ENCODE peak calls at places on chromosome 9, in eight cellular contexts. Z is foreskin keratinocyte; F is right lobe of liver; X is right atrium auricular region; D is cardiac muscle cell; Q is CD4-positive, alpha-beta T cell; N is heart left ventricle; E is GM23248. O is an unnamed sample.

GRCh38 chr9:78453450-78453849 is 156.5 kb downstream of the PSAT1 start:
- DNase-seq in Z (no peak), F (no peak), X (no peak), D (no peak), Q (no peak), N (no peak), E (no peak), O (no peak)

GRCh38 chr9:121369595-121370265 is at the start of gene STOM:
- DNase-seq in Z (peak), F (peak), X (peak), D (peak), Q (peak), N (peak), E (peak), O (peak)

GRCh38 chr9:118444403-118444802 is 740.2 kb downstream of the TLR4 start:
- DNase-seq in Z (no peak), F (no peak), X (no peak), D (no peak), Q (no peak), N (no peak), E (no peak), O (no peak)

GRCh38 chr9:97831843-97832636 is 21.0 kb upstream of the FOXE1 start:
- DNase-seq in Z (no peak), F (no peak), X (no peak), D (no peak), Q (no peak), N (no peak), E (no peak), O (no peak)

GRCh38 chr9:37667706-37668672 is 17.2 kb downstream of the FRMPD1 start:
- DNase-seq in Z (peak), F (no peak), X (no peak), D (peak), Q (no peak), N (no peak), E (no peak), O (no peak)

GRCh38 chr9:20620658-20621552 is 1.4 kb downstream of the MLLT3 start:
- DNase-seq in Z (peak), F (peak), X (peak), D (peak), Q (peak), N (peak), E (peak), O (peak)

GRCh38 chr9:3473402-3473801 is 52.4 kb downstream of the RFX3 start:
- DNase-seq in Z (no peak), F (no peak), X (no peak), D (no peak), Q (no peak), N (no peak), E (no peak), O (no peak)

GRCh38 chr9:70601000-70601929 is 186.8 kb upstream of the KLF9 start:
- DNase-seq in Z (peak), F (peak), X (peak), D (peak), Q (no peak), N (peak), E (peak), O (peak)

GRCh38 chr9:1210954-1211353 is 160.8 kb downstream of the DMRT2 start:
- DNase-seq in Z (peak), F (no peak), X (no peak), D (no peak), Q (no peak), N (no peak), E (peak), O (no peak)

GRCh38 chr9:111957856-111958631 is 61.4 kb downstream of the UGCG start:
- DNase-seq in Z (peak), F (no peak), X (peak), D (peak), Q (no peak), N (no peak), E (peak), O (no peak)

GRCh38 chr9:96232539-96233241 is 69.3 kb downstream of the HSD17B3 start:
- DNase-seq in Z (peak), F (peak), X (peak), D (peak), Q (peak), N (peak), E (peak), O (peak)

DNA sequence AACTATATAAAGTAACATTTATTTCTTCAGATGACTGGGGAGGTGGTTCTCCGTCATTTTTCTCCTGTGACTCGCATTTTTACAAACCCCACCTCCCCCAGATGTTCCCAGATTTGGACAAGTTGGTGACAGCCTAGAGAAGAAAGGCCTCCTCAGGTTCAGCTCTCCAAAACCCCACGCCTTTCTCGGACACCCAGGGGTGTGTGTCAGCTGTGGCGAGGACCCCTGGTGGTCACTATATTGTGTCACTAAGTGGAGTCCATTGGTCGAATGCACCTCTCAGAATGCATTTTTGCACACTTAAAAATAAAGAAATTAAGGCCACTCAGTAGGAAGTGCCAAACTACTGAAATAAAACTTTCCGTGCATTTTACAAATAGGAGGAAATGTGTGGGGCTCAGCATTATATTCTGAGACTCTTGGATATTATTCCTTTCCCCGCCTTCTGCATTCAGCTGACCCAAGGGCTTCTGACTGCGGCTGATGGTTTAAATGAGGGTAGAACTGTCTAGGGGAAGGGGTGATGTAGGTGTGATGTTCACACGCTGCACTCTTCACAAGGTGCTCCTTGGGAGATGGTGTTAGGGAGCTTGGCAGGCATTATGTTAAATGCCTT is 47.6 kb downstream of the ACO1 start:
- DNase-seq in Z (peak), F (no peak), X (no peak), D (peak), Q (peak), N (peak), E (peak), O (peak)
- H3K27ac ChIP-seq in Z (no peak), F (no peak), X (no peak), D (no peak), Q (no peak), N (no peak), E (peak), O (no peak)

GRCh38 chr9:126411948-126412284 is 85.3 kb downstream of the MVB12B start:
- DNase-seq in Z (no peak), F (no peak), X (no peak), D (no peak), Q (no peak), N (no peak), E (no peak), O (no peak)
- H3K27ac ChIP-seq in Z (no peak), F (no peak), X (no peak), D (no peak), Q (no peak), N (no peak), E (peak), O (no peak)

DNA sequence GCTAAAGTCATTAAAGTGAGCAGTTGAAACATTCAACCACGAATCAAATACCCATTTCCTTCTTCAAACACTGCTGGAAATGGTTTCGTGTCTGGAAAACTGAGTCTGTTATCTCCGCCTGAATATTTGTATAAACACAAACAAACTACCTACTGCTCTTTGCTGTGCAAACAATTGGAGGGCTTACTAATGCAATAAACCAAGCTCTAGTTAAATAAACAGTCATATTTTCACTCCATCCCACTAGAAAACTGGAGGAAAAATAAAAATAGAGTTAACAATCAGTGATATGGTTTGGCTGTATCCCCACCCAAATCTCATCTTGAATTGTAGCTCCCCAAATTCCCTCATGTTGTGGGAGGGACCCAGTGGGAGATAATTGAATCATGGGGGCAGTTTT is 397.6 kb downstream of the RASEF start:
- DNase-seq in Z (no peak), F (no peak), X (no peak), D (no peak), Q (no peak), N (no peak), E (no peak), O (no peak)
- H3K27ac ChIP-seq in Z (no peak), F (no peak), X (no peak), D (no peak), Q (no peak), N (no peak), E (no peak), O (no peak)

GRCh38 chr9:106896695-106897094 is 33.7 kb downstream of the ZNF462 start:
- DNase-seq in Z (no peak), F (no peak), X (no peak), D (no peak), Q (no peak), N (no peak), E (no peak), O (no peak)
- H3K27ac ChIP-seq in Z (no peak), F (no peak), X (no peak), D (no peak), Q (no peak), N (no peak), E (no peak), O (no peak)

GRCh38 chr9:136011376-136011702 is 50.2 kb upstream of the UBAC1 start:
- DNase-seq in Z (no peak), F (peak), X (no peak), D (no peak), Q (no peak), N (no peak), E (no peak), O (no peak)
- H3K27ac ChIP-seq in Z (no peak), F (peak), X (peak), D (no peak), Q (no peak), N (peak), E (no peak), O (peak)